ENCODE peak calls at places on chromosomes 13 and 19, in nine cellular contexts. X, P, V, Z, T, U, O, Y and J are unnamed samples.

GRCh38 chr13:50686547-50686946 is 156.9 kb downstream of the DLEU7 start:
- DNase-seq in P (no peak), Y (no peak), Z (no peak), T (no peak), O (no peak), X (no peak), V (no peak), U (no peak), J (no peak)

GRCh38 chr13:21175656-21176194 is 627 bp downstream of the SKA3 start:
- DNase-seq in T (peak), O (no peak), V (no peak), P (no peak), U (no peak), Y (no peak), X (no peak), Z (peak), J (no peak)

GRCh38 chr13:23813635-23814034 is 75.6 kb downstream of the MIPEP start:
- DNase-seq in V (no peak), X (no peak), O (no peak), Y (no peak), T (no peak), P (no peak), Z (no peak), U (no peak), J (no peak)

GRCh38 chr19:2361259-2362038 is 1.4 kb downstream of the TMPRSS9 start:
- DNase-seq in Y (no peak), X (no peak), O (no peak), P (no peak), U (no peak), Z (peak), T (no peak), V (no peak), J (no peak)

GRCh38 chr19:4432918-4433506 is 24.6 kb downstream of the UBXN6 start:
- DNase-seq in Z (no peak), Y (no peak), P (peak), V (no peak), T (no peak), U (no peak), X (no peak), O (no peak), J (no peak)

GRCh38 chr13:61913183-61913582 is 497.5 kb upstream of the PCDH20 start:
- DNase-seq in Z (no peak), P (no peak), O (no peak), Y (no peak), T (no peak), U (no peak), X (no peak), V (no peak), J (no peak)

GRCh38 chr13:62251734-62252133 is 836.1 kb upstream of the PCDH20 start:
- DNase-seq in U (no peak), O (no peak), V (no peak), X (no peak), Y (no peak), T (no peak), Z (no peak), P (no peak), J (no peak)

GRCh38 chr13:74452881-74453280 is 318.7 kb upstream of the KLF12 start:
- DNase-seq in V (no peak), P (no peak), Z (no peak), T (no peak), X (no peak), U (no peak), O (no peak), Y (no peak), J (no peak)

GRCh38 chr13:105436946-105437345 is 1098.5 kb downstream of the EFNB2 start:
- DNase-seq in X (no peak), V (no peak), T (no peak), O (no peak), Z (no peak), Y (no peak), P (no peak), U (no peak), J (no peak)

GRCh38 chr19:36771275-36772231 is 1.1 kb downstream of the ZNF850 start:
- DNase-seq in V (peak), P (peak), T (peak), O (no peak), U (peak), X (no peak), Z (peak), Y (no peak), J (peak)

GRCh38 chr13:109666656-109667448 is 119.5 kb downstream of the IRS2 start:
- DNase-seq in X (no peak), U (no peak), Y (no peak), V (no peak), P (no peak), O (no peak), T (no peak), Z (no peak), J (no peak)